ENCODE peak calls at places on chromosomes 4 and X, in six cellular contexts. D is heart right ventricle; Q is A549; A is lung; T is CD8-positive, alpha-beta memory T cell; P is ovary. E is an unnamed sample.
A peak's percentile ranks its signal among the peaks of the same experiment; 100 is the strongest.

GRCh38 chrX:16578218-16578617 is 71.7 kb upstream of the S100G start:
- DNase-seq in T (no peak), P (no peak), Q (no peak), A (no peak), D (no peak), E (no peak)

GRCh38 chr4:188015025-188015778 is 19.6 kb downstream of the ZFP42 start:
- DNase-seq in D (no peak), P (no peak), Q (peak; percentile 47), T (no peak), A (no peak), E (no peak)

GRCh38 chr4:88060431-88060830 is 53.0 kb downstream of the PKD2 start:
- DNase-seq in Q (no peak), A (no peak), T (no peak), P (no peak), D (no peak), E (no peak)

GRCh38 chr4:142091085-142091513 is 454.7 kb downstream of the IL15 start:
- DNase-seq in A (no peak), T (no peak), D (no peak), P (no peak), Q (peak; percentile 94), E (no peak)

GRCh38 chr4:161817822-161818412 is 345.9 kb downstream of the FSTL5 start:
- DNase-seq in P (no peak), T (no peak), D (no peak), Q (no peak), A (no peak), E (no peak)

GRCh38 chr4:148786699-148787098 is 344.5 kb upstream of the NR3C2 start:
- DNase-seq in Q (no peak), T (no peak), A (no peak), D (no peak), P (no peak), E (no peak)

GRCh38 chr4:76504613-76505465 is 69.8 kb downstream of the SHROOM3 start:
- DNase-seq in A (no peak), D (no peak), T (no peak), Q (peak; percentile 39), P (no peak), E (peak; percentile 6)

GRCh38 chrX:41314204-41314603 is 19.8 kb upstream of the DDX3X start:
- DNase-seq in A (no peak), P (no peak), Q (no peak), D (no peak), T (no peak), E (no peak)

GRCh38 chrX:41827886-41828285 is 95.5 kb downstream of the CASK start:
- DNase-seq in D (no peak), T (no peak), Q (no peak), A (no peak), P (no peak), E (no peak)

GRCh38 chr4:145720656-145721055 is 40.7 kb downstream of the C4orf51 start:
- DNase-seq in Q (no peak), T (no peak), A (no peak), P (no peak), D (no peak), E (no peak)

GRCh38 chrX:100478714-100479113 is 68.6 kb upstream of the PCDH19 start:
- DNase-seq in P (no peak), T (no peak), D (no peak), Q (no peak), A (no peak), E (no peak)

GRCh38 chrX:65609237-65609636 is 58.2 kb upstream of the MSN start:
- DNase-seq in T (no peak), Q (no peak), A (no peak), D (no peak), P (no peak), E (no peak)
- H3K27ac ChIP-seq in T (no peak overlapping the region), Q (no peak overlapping the region), A (peak overlapping the region; percentile 42), D (no peak overlapping the region), P (no peak overlapping the region), E (peak overlapping the region; percentile 84)

DNA sequence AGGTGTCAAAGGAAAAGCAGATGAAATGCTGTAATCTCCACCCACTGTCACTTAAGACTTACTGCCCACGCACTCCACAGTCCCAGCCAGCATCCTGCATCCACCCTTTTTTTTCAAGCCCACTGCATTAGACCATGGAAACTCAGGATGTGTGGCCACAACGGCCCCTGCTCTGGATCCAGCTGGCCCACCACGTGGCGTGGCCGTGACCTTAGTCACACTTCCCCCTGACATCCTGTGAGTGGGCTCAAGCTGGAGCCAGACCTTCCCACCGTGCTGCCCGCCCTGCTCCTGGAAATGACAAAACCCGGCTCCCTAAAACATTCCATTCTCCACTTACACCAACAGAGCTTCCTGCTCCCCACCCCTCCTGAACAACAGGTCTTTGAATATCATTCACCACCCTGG is 588.3 kb upstream of the DIPK2B start:
- DNase-seq in Q (no peak), A (no peak), D (peak; percentile 45), P (peak; percentile 42), T (no peak), E (no peak)
- H3K27ac ChIP-seq in Q (no peak overlapping the region), A (peak overlapping the region; percentile 28), D (no peak overlapping the region), P (no peak overlapping the region), T (no peak overlapping the region), E (no peak overlapping the region)

GRCh38 chr4:8506373-8507250 is 66.0 kb downstream of the TRMT44 start:
- DNase-seq in D (peak; percentile 53), T (no peak), P (peak; percentile 89), Q (no peak), A (no peak), E (no peak)
- H3K27ac ChIP-seq in D (no peak overlapping the region), T (no peak overlapping the region), P (peak overlapping the region; percentile 65), Q (no peak overlapping the region), A (peak overlapping the region; percentile 61), E (no peak overlapping the region)

GRCh38 chr4:147617841-147618421 is 734 bp downstream of the TMEM184C start:
- DNase-seq in D (no peak), T (no peak), P (no peak), A (no peak), Q (no peak), E (peak; percentile 5)
- H3K27ac ChIP-seq in D (peak overlapping the region; percentile 73), T (peak overlapping the region; percentile 89), P (no peak overlapping the region), A (peak overlapping the region; percentile 93), Q (peak overlapping the region; percentile 87), E (peak overlapping the region; percentile 82)

E was measured in HL-60.